ENCODE peak calls at places on chromosome 10, in five cellular contexts. D is left lung, M is pancreas, B is lower lobe of right lung, I is body of pancreas. A is an unnamed sample. For H3K27me3, the result is how much of the 10 kb centered on the place peaks cover.

GRCh38 chr10:93541402-93542357 is 24.8 kb upstream of the FFAR4 start:
- DNase-seq in D (peak), M (peak), B (no peak), I (peak), A (peak)

GRCh38 chr10:1672001-1672781 is 65.1 kb downstream of the ADARB2 start:
- DNase-seq in D (no peak), M (no peak), B (no peak), I (no peak), A (no peak)

GRCh38 chr10:110764378-110764777 is 107.3 kb upstream of the PDCD4 start:
- DNase-seq in D (no peak), M (no peak), B (no peak), I (no peak), A (no peak)

GRCh38 chr10:106410331-106410730 is 754.2 kb downstream of the SORCS1 start:
- DNase-seq in D (no peak), M (no peak), B (no peak), I (no peak), A (no peak)

GRCh38 chr10:100528885-100529472 is 692 bp downstream of the NDUFB8 start:
- DNase-seq in D (no peak), M (no peak), B (peak), I (no peak), A (no peak)

GRCh38 chr10:95818663-95819062 is 62.7 kb downstream of the ENTPD1 start:
- DNase-seq in D (no peak), M (no peak), B (no peak), I (no peak), A (no peak)

GRCh38 chr10:132059760-132060508 is 5.8 kb upstream of the JAKMIP3 start:
- DNase-seq in D (no peak), M (no peak), B (no peak), I (peak), A (peak)

GRCh38 chr10:125160856-125161569 is 650 bp upstream of the CTBP2 start:
- DNase-seq in D (peak), M (peak), B (peak), I (peak), A (peak)

GRCh38 chr10:14700551-14700950 is 74.1 kb downstream of the FAM107B start:
- DNase-seq in D (no peak), M (no peak), B (no peak), I (no peak), A (no peak)

GRCh38 chr10:19663344-19663743 is 152.9 kb upstream of the PLXDC2 start:
- DNase-seq in D (no peak), M (no peak), B (no peak), I (no peak), A (no peak)

GRCh38 chr10:96124230-96125141 is 5.6 kb upstream of the ZNF518A start:
- DNase-seq in D (peak), M (peak), B (peak), I (peak), A (peak)

GRCh38 chr10:111923032-111923431 is 260.5 kb downstream of the GPAM start:
- DNase-seq in D (no peak), M (no peak), B (no peak), I (no peak), A (no peak)

GRCh38 chr10:113291413-113291812 is 261.4 kb upstream of the HABP2 start:
- DNase-seq in D (no peak), M (no peak), B (no peak), I (no peak), A (no peak)

GRCh38 chr10:61140765-61141392 is 196.9 kb upstream of the RHOBTB1 start:
- DNase-seq in D (no peak), M (no peak), B (no peak), I (peak), A (peak)

GRCh38 chr10:125003901-125004467 is 62.1 kb downstream of the ZRANB1 start:
- DNase-seq in D (peak), M (peak), B (peak), I (peak), A (peak)

DNA sequence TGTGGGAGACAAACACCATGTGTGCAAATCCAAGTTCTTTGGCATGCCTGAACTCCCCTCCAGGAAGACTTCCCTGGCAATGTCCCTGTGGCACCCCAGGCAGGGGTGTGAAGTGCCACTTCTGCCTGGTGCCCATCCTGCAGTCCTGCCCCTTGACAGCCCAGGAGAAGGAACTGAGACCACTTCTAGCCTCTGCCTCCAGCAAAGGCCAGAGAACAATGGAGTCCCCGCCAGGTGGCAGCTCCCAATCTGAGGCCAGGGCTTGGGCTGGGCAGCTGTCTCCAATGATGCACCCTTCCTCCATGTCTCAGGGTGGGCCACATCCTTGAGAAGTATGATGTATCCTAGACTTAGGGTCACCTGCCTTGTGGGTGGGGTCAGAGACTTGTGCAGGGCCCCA is 5.4 kb downstream of the FXYD4 start:
- DNase-seq in D (peak), M (peak), B (no peak), I (no peak), A (no peak)
- TF ChIP-seq CTCF in D (no peak), M (no peak), B (no peak), I (no peak), A (no peak)

GRCh38 chr10:71285180-71285545 is 33.9 kb upstream of the SLC29A3 start:
- DNase-seq in D (no peak), M (no peak), B (no peak), I (peak), A (peak)
- H3K27me3 ChIP-seq in D (under half), M (under half), B (under half), I (under half), A (under half)

DNA sequence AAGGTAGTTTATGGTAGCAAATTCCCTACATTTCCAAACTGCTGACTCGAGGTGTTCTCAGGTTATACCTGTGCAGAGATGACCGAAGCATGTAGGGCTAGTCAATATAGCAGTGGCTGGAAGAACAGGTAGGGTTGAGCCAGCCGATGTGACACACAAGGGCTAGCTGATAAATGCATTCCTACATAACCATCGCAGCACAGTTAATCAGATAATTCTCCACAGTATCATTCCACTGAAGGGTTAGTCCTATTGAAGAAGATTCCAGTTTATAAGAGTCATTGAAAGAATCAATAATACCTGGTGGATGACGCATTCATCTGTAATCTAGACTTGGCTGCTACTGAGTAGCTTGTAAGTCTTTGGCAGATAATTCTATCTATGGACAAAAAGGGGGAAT is 220.0 kb downstream of the KIF20B start:
- DNase-seq in D (no peak), M (no peak), B (no peak), I (no peak), A (no peak)
- TF ChIP-seq CTCF in D (no peak), M (no peak), B (no peak), I (no peak), A (no peak)

GRCh38 chr10:98528785-98529183 is 82.0 kb upstream of the HPS1 start:
- DNase-seq in D (no peak), M (no peak), B (no peak), I (no peak), A (no peak)
- H3K27me3 ChIP-seq in D (under half), M (under half), B (under half), I (under half), A (under half)

GRCh38 chr10:118973744-118974143 is 55.8 kb upstream of the NANOS1 start:
- DNase-seq in D (no peak), M (no peak), B (no peak), I (no peak), A (no peak)

GRCh38 chr10:118970770-118971169 is 58.7 kb upstream of the NANOS1 start:
- DNase-seq in D (no peak), M (no peak), B (no peak), I (no peak), A (no peak)

GRCh38 chr10:118971876-118972275 is 57.6 kb upstream of the NANOS1 start:
- DNase-seq in D (no peak), M (no peak), B (no peak), I (no peak), A (no peak)

GRCh38 chr10:118969014-118969413 is 60.5 kb upstream of the NANOS1 start:
- DNase-seq in D (no peak), M (no peak), B (no peak), I (no peak), A (no peak)

DNA sequence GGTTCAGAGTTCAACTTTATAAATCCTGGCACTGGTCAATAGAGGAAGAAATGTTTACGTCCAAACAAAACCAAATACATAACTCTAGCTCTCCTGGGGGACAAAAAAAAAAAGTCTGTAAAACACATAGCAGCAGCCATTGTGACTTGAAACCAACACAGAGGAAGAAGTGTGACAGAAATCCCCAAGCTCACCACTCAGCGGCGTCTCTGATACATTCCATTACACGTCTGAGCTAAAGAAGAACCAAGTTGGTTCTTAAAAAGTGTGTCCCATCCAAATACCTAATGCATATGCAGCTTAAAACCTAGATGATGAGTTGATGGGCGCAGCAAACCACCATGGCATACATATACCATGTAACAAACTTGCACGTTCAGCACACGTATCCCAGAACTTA is 58.3 kb upstream of the NANOS1 start:
- DNase-seq in D (no peak), M (no peak), B (no peak), I (no peak), A (no peak)
- TF ChIP-seq CTCF in D (no peak), M (no peak), B (no peak), I (no peak), A (no peak)

DNA sequence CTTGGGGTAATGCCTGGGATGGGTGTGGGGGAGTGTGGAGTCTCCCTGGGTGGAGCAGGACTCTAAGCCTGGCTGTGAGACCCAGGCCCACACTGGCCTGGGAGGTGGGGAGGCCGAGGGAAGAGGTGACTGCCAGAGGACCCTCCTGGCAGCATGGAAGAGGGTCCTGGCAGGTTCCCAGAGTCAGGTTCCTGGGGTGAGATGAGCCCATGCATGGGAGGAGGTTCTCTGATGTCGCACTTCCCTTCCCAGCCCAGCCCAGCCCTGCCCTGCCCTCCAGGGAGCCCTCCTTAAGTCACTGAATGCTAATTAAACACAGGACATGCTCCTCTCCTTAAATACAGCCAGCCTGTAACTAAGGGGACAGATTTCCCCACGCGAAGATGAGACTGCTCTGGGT is 157.8 kb downstream of the GFRA1 start:
- DNase-seq in D (no peak), M (no peak), B (no peak), I (no peak), A (no peak)
- H3K27me3 ChIP-seq in D (under half), M (under half), B (under half), I (under half), A (under half)

GRCh38 chr10:84551437-84552120 is 223.2 kb downstream of the CCSER2 start:
- DNase-seq in D (no peak), M (no peak), B (no peak), I (no peak), A (no peak)

GRCh38 chr10:84546609-84547008 is 218.2 kb downstream of the CCSER2 start:
- DNase-seq in D (peak), M (no peak), B (peak), I (no peak), A (no peak)

GRCh38 chr10:84550756-84551436 is 222.5 kb downstream of the CCSER2 start:
- DNase-seq in D (no peak), M (no peak), B (no peak), I (no peak), A (no peak)

GRCh38 chr10:84549368-84549767 is 221.0 kb downstream of the CCSER2 start:
- DNase-seq in D (no peak), M (no peak), B (no peak), I (no peak), A (no peak)

DNA sequence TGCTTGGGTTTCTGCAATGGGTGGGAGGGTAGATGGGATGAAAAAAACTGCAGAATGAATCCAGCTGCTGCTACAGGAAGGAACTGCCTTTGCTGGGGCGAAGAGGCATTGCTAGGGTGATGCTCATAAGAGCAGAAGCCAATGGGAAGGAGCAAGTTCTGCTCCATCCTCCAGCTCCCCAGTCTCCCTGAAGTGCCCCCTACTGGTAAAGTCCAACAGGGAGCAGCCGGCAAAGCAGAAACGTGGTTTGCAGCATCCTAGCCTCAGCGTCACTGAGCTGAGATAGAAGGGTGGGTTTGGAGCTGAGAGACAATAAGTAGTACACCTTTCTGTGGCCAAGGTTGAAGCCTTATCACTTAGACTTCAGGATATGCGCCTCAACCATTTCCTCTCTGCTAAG is 220.5 kb downstream of the CCSER2 start:
- DNase-seq in D (no peak), M (no peak), B (no peak), I (no peak), A (no peak)
- TF ChIP-seq CTCF in D (no peak), M (no peak), B (peak), I (peak), A (no peak)

GRCh38 chr10:55485827-55486226 is 684.8 kb upstream of the PCDH15 start:
- DNase-seq in D (no peak), M (no peak), B (no peak), I (no peak), A (no peak)
- H3K27me3 ChIP-seq in D (under half), M (under half), B (under half), I (under half), A (under half)

GRCh38 chr10:21715531-21716195 is 181.6 kb downstream of the MLLT10 start:
- DNase-seq in D (no peak), M (no peak), B (no peak), I (no peak), A (no peak)
- TF ChIP-seq CTCF in D (no peak), M (no peak), B (no peak), I (no peak), A (no peak)

A was measured in stomach.